ENCODE peak calls at places on chromosomes 6 and 20, in four cellular contexts. One of them, this sample, is unnamed.

GRCh38 chr20:36847009-36847709 is 28.8 kb upstream of the TLDC2 start:
- DNase-seq in HepG2: no peak
- DNase-seq in HCT116: no peak
- DNase-seq in K562: no peak
- DNase-seq in this sample: no peak

GRCh38 chr6:50655848-50656453 is 57.4 kb upstream of the TFAP2D start:
- DNase-seq in HepG2: peak; percentile 16
- DNase-seq in HCT116: no peak
- DNase-seq in K562: peak; percentile 21
- DNase-seq in this sample: no peak

GRCh38 chr6:53347250-53347920 is 1.4 kb downstream of the ELOVL5 start:
- DNase-seq in HepG2: no peak
- DNase-seq in HCT116: no peak
- DNase-seq in K562: no peak
- DNase-seq in this sample: no peak

GRCh38 chr20:58481541-58482021 is 33.6 kb downstream of the APCDD1L start:
- DNase-seq in HepG2: peak; percentile 42
- DNase-seq in HCT116: peak; percentile 27
- DNase-seq in K562: peak; percentile 86
- DNase-seq in this sample: no peak

GRCh38 chr6:32666420-32667300 is at the start of gene HLA-DQB1:
- DNase-seq in HepG2: peak; percentile 22
- DNase-seq in HCT116: peak; percentile 75
- DNase-seq in K562: no peak
- DNase-seq in this sample: no peak

GRCh38 chr6:99434702-99435530 is 9.8 kb upstream of the PNISR start:
- DNase-seq in HepG2: peak; percentile 23
- DNase-seq in HCT116: peak; percentile 24
- DNase-seq in K562: peak; percentile 19
- DNase-seq in this sample: no peak

GRCh38 chr20:8983478-8984345 is 85.2 kb upstream of the PLCB4 start:
- DNase-seq in HepG2: no peak
- DNase-seq in HCT116: no peak
- DNase-seq in K562: no peak
- DNase-seq in this sample: no peak

GRCh38 chr20:36703530-36703929 is 42.4 kb downstream of the NDRG3 start:
- DNase-seq in HepG2: no peak
- DNase-seq in HCT116: no peak
- DNase-seq in K562: no peak
- DNase-seq in this sample: no peak

GRCh38 chr6:38080349-38080748 is 260.8 kb downstream of the ZFAND3 start:
- DNase-seq in HepG2: no peak
- DNase-seq in HCT116: no peak
- DNase-seq in K562: no peak
- DNase-seq in this sample: no peak

GRCh38 chr20:34185766-34186620 is 55.2 kb upstream of the ASIP start:
- DNase-seq in HepG2: no peak
- DNase-seq in HCT116: no peak
- DNase-seq in K562: no peak
- DNase-seq in this sample: no peak

GRCh38 chr6:42963855-42964605 is 3.5 kb downstream of the GNMT start:
- DNase-seq in HepG2: peak; percentile 76
- DNase-seq in HCT116: no peak
- DNase-seq in K562: peak; percentile 81
- DNase-seq in this sample: no peak

GRCh38 chr6:159467473-159468041 is 225.5 kb downstream of the SOD2 start:
- DNase-seq in HepG2: no peak
- DNase-seq in HCT116: no peak
- DNase-seq in K562: no peak
- DNase-seq in this sample: no peak

GRCh38 chr6:37102299-37103168 is 67.4 kb upstream of the PIM1 start:
- DNase-seq in HepG2: peak; percentile 92
- DNase-seq in HCT116: peak; percentile 36
- DNase-seq in K562: peak; percentile 81
- DNase-seq in this sample: peak; percentile 56

GRCh38 chr6:161073940-161074339 is 82.4 kb downstream of the MAP3K4 start:
- DNase-seq in HepG2: no peak
- DNase-seq in HCT116: no peak
- DNase-seq in K562: no peak
- DNase-seq in this sample: no peak

GRCh38 chr6:79868098-79868722 is 79.1 kb downstream of the ELOVL4 start:
- DNase-seq in HepG2: peak; percentile 54
- DNase-seq in HCT116: peak; percentile 76
- DNase-seq in K562: peak; percentile 63
- DNase-seq in this sample: peak; percentile 56

DNA sequence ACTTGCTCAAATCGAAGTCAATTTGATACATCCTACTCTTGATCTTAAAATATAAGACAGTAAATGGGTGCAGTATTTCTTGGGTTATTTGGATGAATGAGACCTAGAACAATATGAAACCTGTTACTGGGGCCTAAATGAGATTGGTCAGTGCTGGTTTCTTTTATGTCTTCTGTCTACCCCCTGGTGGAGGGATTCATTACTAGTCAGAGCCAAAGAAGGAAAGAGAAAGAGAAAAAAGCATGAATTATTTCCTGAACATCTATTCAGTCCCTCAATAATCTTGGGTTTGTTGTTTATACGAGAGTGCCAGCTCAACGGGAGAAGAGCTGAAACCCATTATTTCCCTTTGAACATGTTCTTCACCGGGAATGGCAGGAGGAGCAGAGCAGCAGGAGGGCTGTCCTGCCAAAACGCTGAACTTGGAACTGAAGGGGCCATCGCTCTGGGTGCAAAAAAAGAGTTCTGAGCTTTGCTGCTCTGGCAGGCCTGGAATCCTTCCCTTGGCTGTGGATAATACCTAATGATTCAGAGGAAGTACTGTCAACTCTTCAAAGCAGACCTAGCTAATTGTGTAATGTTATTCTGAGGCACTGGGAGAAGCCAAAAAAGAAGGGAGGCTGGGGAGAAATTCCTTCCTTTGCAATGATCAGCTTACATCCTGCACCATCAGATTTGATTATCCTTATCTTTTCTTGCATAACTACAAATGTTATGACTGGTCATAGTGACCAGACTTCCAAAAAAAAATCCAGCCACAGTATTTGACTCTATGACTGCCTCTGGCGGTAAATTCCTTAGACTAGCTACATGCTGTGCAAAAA is 72.0 kb downstream of the BLOC1S5 start:
- DNase-seq in HepG2: peak; percentile 69
- DNase-seq in HCT116: peak; percentile 24
- DNase-seq in K562: peak; percentile 64
- DNase-seq in this sample: no peak
- TF ChIP-seq TCF7L2 in HepG2: no peak
- TF ChIP-seq TCF7L2 in HCT116: no peak
- TF ChIP-seq TCF7L2 in K562: no peak
- TF ChIP-seq TCF7L2 in this sample: no peak

DNA sequence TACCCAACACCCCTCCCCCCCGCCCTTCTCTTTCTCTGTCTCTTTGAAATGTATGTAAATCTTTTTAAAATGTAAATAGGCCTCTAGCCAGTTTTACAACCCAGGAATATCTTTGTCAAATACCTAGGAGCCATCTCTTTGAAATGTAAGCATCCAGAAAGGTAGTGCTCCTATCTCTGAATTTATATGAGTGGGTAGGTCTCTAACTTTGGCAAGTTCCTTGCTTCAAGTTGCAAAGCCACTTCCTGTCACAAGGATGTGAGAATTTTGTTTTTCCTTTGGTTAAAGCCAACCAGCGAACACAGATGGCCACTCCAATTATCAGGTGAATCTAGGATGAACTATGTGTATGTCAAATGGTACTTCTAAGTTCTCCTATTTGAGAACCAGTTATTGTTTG is 6.2 kb upstream of the DEFB132 start:
- DNase-seq in HepG2: no peak
- DNase-seq in HCT116: no peak
- DNase-seq in K562: no peak
- DNase-seq in this sample: no peak
- TF ChIP-seq POLR2AphosphoS5 in HepG2: no peak
- TF ChIP-seq POLR2AphosphoS5 in HCT116: no peak
- TF ChIP-seq POLR2AphosphoS5 in K562: no peak
- TF ChIP-seq POLR2AphosphoS5 in this sample: no peak

GRCh38 chr6:34248727-34249468 is at the start of gene SMIM29:
- DNase-seq in HepG2: peak; percentile 94
- DNase-seq in HCT116: peak; percentile 89
- DNase-seq in K562: peak; percentile 98
- DNase-seq in this sample: no peak

GRCh38 chr6:34248198-34248726 is 544 bp downstream of the SMIM29 start:
- DNase-seq in HepG2: peak; percentile 35
- DNase-seq in HCT116: no peak
- DNase-seq in K562: peak; percentile 68
- DNase-seq in this sample: no peak

GRCh38 chr6:34246249-34246562 is 2.6 kb downstream of the SMIM29 start:
- DNase-seq in HepG2: no peak
- DNase-seq in HCT116: no peak
- DNase-seq in K562: no peak
- DNase-seq in this sample: no peak

GRCh38 chr6:34247481-34248197 is 1.2 kb downstream of the SMIM29 start:
- DNase-seq in HepG2: no peak
- DNase-seq in HCT116: no peak
- DNase-seq in K562: peak; percentile 57
- DNase-seq in this sample: no peak

DNA sequence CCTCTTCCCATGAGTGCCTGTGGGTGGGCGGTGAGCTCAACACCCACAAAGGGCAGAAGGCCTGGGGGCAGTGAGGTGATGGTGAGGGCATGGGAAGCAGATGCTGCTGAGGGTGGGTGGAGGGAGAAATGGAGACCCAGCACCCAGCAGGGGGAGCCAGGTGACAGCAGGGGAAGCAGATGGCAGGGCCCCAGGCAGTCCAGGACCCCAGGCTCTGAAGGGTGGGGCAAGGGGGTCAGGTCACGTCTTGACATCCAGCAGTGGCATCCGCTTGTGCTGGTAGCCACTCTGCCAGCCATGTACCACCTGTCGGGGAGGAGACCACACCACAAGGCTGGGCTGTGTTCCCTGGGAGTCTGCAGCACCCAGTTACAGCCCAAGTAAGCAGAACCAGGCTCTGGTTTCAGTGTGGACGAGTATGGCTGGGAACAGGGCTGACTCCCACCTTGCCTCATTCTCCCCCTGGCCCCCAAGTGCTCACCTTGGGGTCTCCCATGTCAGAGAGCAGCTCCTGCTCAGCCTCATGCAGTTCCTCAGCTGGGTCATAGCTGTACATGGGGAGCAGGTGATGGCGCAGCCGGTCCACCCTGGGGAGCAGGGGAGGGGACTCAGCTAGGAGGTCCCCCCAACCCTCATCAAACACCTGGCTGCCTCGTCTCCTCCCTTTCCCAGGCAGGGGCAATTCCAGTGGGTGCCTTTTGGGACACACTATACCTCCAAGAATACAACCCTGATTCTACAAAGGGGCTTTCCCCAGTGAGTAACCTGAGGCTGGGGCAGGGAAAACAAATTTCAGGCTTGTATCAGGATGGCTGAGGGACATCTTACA is 2.0 kb downstream of the SMIM29 start:
- DNase-seq in HepG2: peak; percentile 49
- DNase-seq in HCT116: no peak
- DNase-seq in K562: peak; percentile 72
- DNase-seq in this sample: no peak
- TF ChIP-seq TCF7L2 in HepG2: no peak
- TF ChIP-seq TCF7L2 in HCT116: peak; percentile 24
- TF ChIP-seq TCF7L2 in K562: no peak
- TF ChIP-seq TCF7L2 in this sample: no peak

DNA sequence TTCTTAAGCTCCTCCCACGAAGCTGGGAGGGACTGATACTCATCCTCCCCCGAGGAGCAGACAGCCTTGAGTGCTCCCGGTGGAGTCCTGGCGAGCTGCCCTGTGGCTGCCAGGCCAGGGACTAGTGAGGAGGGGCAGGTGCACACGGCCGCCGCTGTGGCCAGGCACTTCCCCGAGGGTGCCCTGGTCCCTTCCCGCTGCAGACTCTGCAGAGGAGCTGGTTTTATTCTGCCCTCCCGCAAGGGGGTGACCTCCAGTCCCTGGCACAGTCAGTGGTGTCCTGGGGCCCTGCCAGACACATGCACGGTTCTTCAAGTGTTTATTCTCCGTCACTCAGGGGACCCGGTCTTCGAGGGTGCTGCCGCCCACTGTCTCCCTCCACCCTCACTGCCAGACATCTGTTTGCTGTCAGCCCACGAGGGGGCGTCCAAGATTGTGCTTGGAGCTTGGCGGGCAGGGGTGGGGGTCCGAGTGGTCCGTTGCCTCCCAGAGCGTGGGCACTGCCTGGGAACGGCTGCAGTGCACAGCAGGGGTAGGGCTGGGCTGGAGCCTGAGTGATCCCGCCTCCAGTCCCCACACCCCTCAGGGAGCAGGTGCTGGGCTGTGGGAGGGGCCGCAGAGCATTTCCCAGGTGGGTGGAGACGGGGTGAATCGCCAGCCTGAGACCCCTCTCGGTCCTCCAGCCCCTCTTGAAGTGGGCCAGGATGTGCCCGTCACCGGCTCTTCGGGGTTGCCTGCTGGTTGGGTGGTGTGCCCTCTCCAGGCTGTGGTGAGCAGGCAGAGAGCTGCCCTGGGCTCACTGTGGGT is 3.1 kb upstream of the CABLES2 start:
- DNase-seq in HepG2: peak; percentile 42
- DNase-seq in HCT116: no peak
- DNase-seq in K562: peak; percentile 73
- DNase-seq in this sample: no peak
- TF ChIP-seq POLR2AphosphoS5 in HepG2: no peak
- TF ChIP-seq POLR2AphosphoS5 in HCT116: no peak
- TF ChIP-seq POLR2AphosphoS5 in K562: no peak
- TF ChIP-seq POLR2AphosphoS5 in this sample: no peak

GRCh38 chr6:127186889-127187288 is 68.4 kb downstream of the RSPO3 start:
- DNase-seq in HepG2: peak; percentile 41
- DNase-seq in HCT116: peak; percentile 37
- DNase-seq in K562: peak; percentile 41
- DNase-seq in this sample: peak; percentile 18

GRCh38 chr6:127192911-127193503 is 73.7 kb upstream of the RNF146 start:
- DNase-seq in HepG2: no peak
- DNase-seq in HCT116: no peak
- DNase-seq in K562: no peak
- DNase-seq in this sample: no peak

GRCh38 chr6:127188752-127189151 is 70.3 kb downstream of the RSPO3 start:
- DNase-seq in HepG2: no peak
- DNase-seq in HCT116: no peak
- DNase-seq in K562: no peak
- DNase-seq in this sample: no peak

GRCh38 chr6:127191716-127192115 is 73.2 kb downstream of the RSPO3 start:
- DNase-seq in HepG2: no peak
- DNase-seq in HCT116: no peak
- DNase-seq in K562: no peak
- DNase-seq in this sample: no peak

GRCh38 chr6:127190552-127190951 is 72.1 kb downstream of the RSPO3 start:
- DNase-seq in HepG2: no peak
- DNase-seq in HCT116: peak; percentile 34
- DNase-seq in K562: peak; percentile 8
- DNase-seq in this sample: no peak
- TF ChIP-seq TCF7L2 in HepG2: no peak
- TF ChIP-seq TCF7L2 in HCT116: no peak
- TF ChIP-seq TCF7L2 in K562: no peak
- TF ChIP-seq TCF7L2 in this sample: no peak